ENCODE peak calls at places on chromosome 17, in nine cellular contexts. R is activated CD4-positive, alpha-beta T cell treated with anti-CD3 and anti-CD28 coated beads, Interleukin-2, amount 50 U/mL, for 24 hours; V is cardiac fibroblast; X is OCI-M1; E is stimulated activated CD4-positive, alpha-beta T cell treated with anti-CD3 and anti-CD28 coated beads, Interleukin-4, amount 100 ng/mL, for 4 hours; M is HuH-7.5; Q is KBM-7; T is effector memory CD4-positive, alpha-beta T cell; Y is NT2/D1. J is an unnamed sample.

GRCh38 chr17:41800601-41801373 is 11.0 kb downstream of the P3H4 start:
- DNase-seq in R (no peak), V (peak), X (no peak), E (no peak), M (peak), Q (no peak), T (no peak), Y (no peak), J (no peak)

GRCh38 chr17:50394711-50395110 is 2.6 kb downstream of the LRRC59 start:
- DNase-seq in R (no peak), V (no peak), X (no peak), E (no peak), M (no peak), Q (no peak), T (no peak), Y (no peak), J (no peak)

GRCh38 chr17:33385133-33385532 is 92.0 kb upstream of the ASIC2 start:
- DNase-seq in R (no peak), V (no peak), X (no peak), E (no peak), M (no peak), Q (no peak), T (no peak), Y (no peak), J (no peak)

GRCh38 chr17:79752175-79752574 is 21.4 kb downstream of the ENPP7 start:
- DNase-seq in R (peak), V (no peak), X (peak), E (peak), M (no peak), Q (no peak), T (no peak), Y (no peak), J (no peak)

GRCh38 chr17:3890082-3890892 is 2.6 kb downstream of the CAMKK1 start:
- DNase-seq in R (no peak), V (peak), X (no peak), E (peak), M (no peak), Q (peak), T (no peak), Y (no peak), J (no peak)

GRCh38 chr17:10114931-10115535 is 83.4 kb downstream of the GAS7 start:
- DNase-seq in R (peak), V (peak), X (peak), E (peak), M (no peak), Q (peak), T (peak), Y (no peak), J (no peak)

GRCh38 chr17:47815106-47815918 is 6.3 kb downstream of the OSBPL7 start:
- DNase-seq in R (no peak), V (no peak), X (no peak), E (no peak), M (no peak), Q (no peak), T (no peak), Y (no peak), J (no peak)

GRCh38 chr17:40071720-40072480 is 9.1 kb downstream of the THRA start:
- DNase-seq in R (no peak), V (peak), X (peak), E (no peak), M (no peak), Q (peak), T (no peak), Y (no peak), J (no peak)

GRCh38 chr17:7058831-7059447 is 15.0 kb upstream of the SLC16A11 start:
- DNase-seq in R (no peak), V (peak), X (no peak), E (no peak), M (no peak), Q (no peak), T (no peak), Y (no peak), J (no peak)

GRCh38 chr17:19876524-19877161 is 8.9 kb upstream of the ULK2 start:
- DNase-seq in R (no peak), V (no peak), X (peak), E (peak), M (no peak), Q (peak), T (peak), Y (no peak), J (no peak)

GRCh38 chr17:81710514-81711308 is 1.4 kb upstream of the SLC25A10 start:
- DNase-seq in R (no peak), V (peak), X (no peak), E (no peak), M (no peak), Q (peak), T (no peak), Y (no peak), J (no peak)

GRCh38 chr17:49290690-49291326 is 60.2 kb upstream of the PHOSPHO1 start:
- DNase-seq in R (no peak), V (peak), X (peak), E (no peak), M (no peak), Q (peak), T (no peak), Y (no peak), J (no peak)

GRCh38 chr17:14359251-14359939 is 58.5 kb downstream of the HS3ST3B1 start:
- DNase-seq in R (peak), V (no peak), X (peak), E (no peak), M (no peak), Q (peak), T (no peak), Y (no peak), J (peak)

GRCh38 chr17:76816590-76817135 is 51.5 kb upstream of the MGAT5B start:
- DNase-seq in R (peak), V (peak), X (peak), E (peak), M (peak), Q (peak), T (peak), Y (peak), J (no peak)

GRCh38 chr17:81184596-81184995 is 18.6 kb upstream of the AATK start:
- DNase-seq in R (no peak), V (no peak), X (no peak), E (no peak), M (no peak), Q (no peak), T (no peak), Y (no peak), J (no peak)

GRCh38 chr17:17959520-17960361 is 12.5 kb downstream of the TOM1L2 start:
- DNase-seq in R (peak), V (peak), X (peak), E (no peak), M (no peak), Q (no peak), T (no peak), Y (no peak), J (no peak)

GRCh38 chr17:4968166-4968915 is 724 bp upstream of the SPAG7 start:
- DNase-seq in R (peak), V (no peak), X (peak), E (no peak), M (peak), Q (no peak), T (no peak), Y (no peak), J (no peak)

GRCh38 chr17:43846221-43846712 is 709 bp upstream of the CD300LG start:
- DNase-seq in R (peak), V (peak), X (peak), E (peak), M (peak), Q (peak), T (peak), Y (peak), J (peak)

GRCh38 chr17:55230716-55231115 is 34.0 kb upstream of the HLF start:
- DNase-seq in R (no peak), V (no peak), X (no peak), E (no peak), M (no peak), Q (no peak), T (no peak), Y (no peak), J (no peak)